ENCODE peak calls at places on chromosomes 4 and X, in five cellular contexts. One of them, this sample, is unnamed.

GRCh38 chr4:182089326-182089725 is 153.9 kb upstream of the TENM3 start:
- DNase-seq in tibial artery: no peak
- DNase-seq in right lobe of liver: no peak
- DNase-seq in AG04449: no peak
- DNase-seq in right atrium auricular region: no peak
- DNase-seq in this sample: no peak

GRCh38 chr4:176034498-176034897 is 31.1 kb upstream of the WDR17 start:
- DNase-seq in AG04449: peak; percentile 5
- DNase-seq in right lobe of liver: no peak
- DNase-seq in right atrium auricular region: no peak
- DNase-seq in tibial artery: no peak
- DNase-seq in this sample: no peak

GRCh38 chr4:142572076-142572475 is 274.0 kb downstream of the INPP4B start:
- DNase-seq in right lobe of liver: no peak
- DNase-seq in right atrium auricular region: no peak
- DNase-seq in tibial artery: no peak
- DNase-seq in AG04449: no peak
- DNase-seq in this sample: no peak

GRCh38 chr4:667545-667925 is 6.5 kb downstream of the ATP5ME start:
- DNase-seq in right atrium auricular region: no peak
- DNase-seq in AG04449: no peak
- DNase-seq in right lobe of liver: no peak
- DNase-seq in tibial artery: no peak
- DNase-seq in this sample: peak; percentile 24

GRCh38 chr4:81213671-81214070 is 1.4 kb downstream of the PRKG2 start:
- DNase-seq in right lobe of liver: no peak
- DNase-seq in tibial artery: no peak
- DNase-seq in right atrium auricular region: no peak
- DNase-seq in AG04449: no peak
- DNase-seq in this sample: no peak

GRCh38 chrX:40099046-40099968 is 1.5 kb upstream of the BCOR start:
- DNase-seq in AG04449: no peak
- DNase-seq in tibial artery: peak; percentile 77
- DNase-seq in right atrium auricular region: no peak
- DNase-seq in right lobe of liver: peak; percentile 68
- DNase-seq in this sample: no peak

GRCh38 chr4:160372390-160372789 is 1269.5 kb downstream of the RAPGEF2 start:
- DNase-seq in tibial artery: no peak
- DNase-seq in right lobe of liver: no peak
- DNase-seq in right atrium auricular region: no peak
- DNase-seq in AG04449: no peak
- DNase-seq in this sample: no peak

GRCh38 chrX:53357799-53358530 is 64.5 kb downstream of the SMC1A start:
- DNase-seq in tibial artery: no peak
- DNase-seq in right lobe of liver: no peak
- DNase-seq in AG04449: no peak
- DNase-seq in right atrium auricular region: no peak
- DNase-seq in this sample: no peak

GRCh38 chrX:40166582-40166981 is 68.8 kb upstream of the BCOR start:
- DNase-seq in AG04449: no peak
- DNase-seq in tibial artery: no peak
- DNase-seq in right lobe of liver: no peak
- DNase-seq in right atrium auricular region: no peak
- DNase-seq in this sample: no peak

GRCh38 chrX:24846551-24847170 is 152.9 kb downstream of the POLA1 start:
- DNase-seq in tibial artery: no peak
- DNase-seq in AG04449: no peak
- DNase-seq in right atrium auricular region: no peak
- DNase-seq in right lobe of liver: no peak
- DNase-seq in this sample: no peak

GRCh38 chr4:138576684-138577083 is 334.5 kb upstream of the SLC7A11 start:
- DNase-seq in right lobe of liver: no peak
- DNase-seq in right atrium auricular region: no peak
- DNase-seq in tibial artery: no peak
- DNase-seq in AG04449: no peak
- DNase-seq in this sample: no peak

GRCh38 chr4:8907596-8908205 is 36.1 kb upstream of the HMX1 start:
- DNase-seq in tibial artery: peak; percentile 41
- DNase-seq in right atrium auricular region: no peak
- DNase-seq in right lobe of liver: peak; percentile 49
- DNase-seq in AG04449: no peak
- DNase-seq in this sample: no peak

GRCh38 chr4:170682511-170682910 is 592.8 kb upstream of the AADAT start:
- DNase-seq in right atrium auricular region: no peak
- DNase-seq in tibial artery: no peak
- DNase-seq in right lobe of liver: no peak
- DNase-seq in AG04449: no peak
- DNase-seq in this sample: no peak

GRCh38 chrX:40096395-40097091 is 1.2 kb downstream of the BCOR start:
- DNase-seq in AG04449: no peak
- DNase-seq in tibial artery: peak; percentile 74
- DNase-seq in right atrium auricular region: no peak
- DNase-seq in right lobe of liver: peak; percentile 68
- DNase-seq in this sample: no peak

GRCh38 chrX:11908371-11908770 is 150.3 kb downstream of the MSL3 start:
- DNase-seq in AG04449: no peak
- DNase-seq in right lobe of liver: no peak
- DNase-seq in right atrium auricular region: no peak
- DNase-seq in tibial artery: no peak
- DNase-seq in this sample: no peak

GRCh38 chrX:107324493-107325310 is 118.3 kb downstream of the DNAAF6 start:
- DNase-seq in tibial artery: no peak
- DNase-seq in right lobe of liver: peak; percentile 56
- DNase-seq in right atrium auricular region: no peak
- DNase-seq in AG04449: no peak
- DNase-seq in this sample: no peak

GRCh38 chr4:147481577-147482109 is 746 bp downstream of the EDNRA start:
- DNase-seq in AG04449: no peak
- DNase-seq in right atrium auricular region: no peak
- DNase-seq in tibial artery: peak; percentile 67
- DNase-seq in right lobe of liver: no peak
- DNase-seq in this sample: no peak

GRCh38 chr4:42396361-42397255 is 680 bp upstream of the SHISA3 start:
- DNase-seq in right lobe of liver: no peak
- DNase-seq in tibial artery: no peak
- DNase-seq in right atrium auricular region: no peak
- DNase-seq in AG04449: no peak
- DNase-seq in this sample: no peak

GRCh38 chrX:11406109-11406755 is 113.0 kb downstream of the AMELX start:
- DNase-seq in right lobe of liver: no peak
- DNase-seq in right atrium auricular region: no peak
- DNase-seq in tibial artery: no peak
- DNase-seq in AG04449: peak; percentile 16
- DNase-seq in this sample: no peak

GRCh38 chr4:53552711-53553110 is 38.6 kb downstream of the LNX1 start:
- DNase-seq in AG04449: no peak
- DNase-seq in right lobe of liver: no peak
- DNase-seq in tibial artery: no peak
- DNase-seq in right atrium auricular region: no peak
- DNase-seq in this sample: no peak

GRCh38 chr4:52822583-52823477 is 39.3 kb upstream of the RASL11B start:
- DNase-seq in tibial artery: no peak
- DNase-seq in right lobe of liver: no peak
- DNase-seq in AG04449: no peak
- DNase-seq in right atrium auricular region: no peak
- DNase-seq in this sample: no peak

GRCh38 chr4:153661215-153661822 is 22.8 kb upstream of the TLR2 start:
- DNase-seq in tibial artery: no peak
- DNase-seq in right lobe of liver: no peak
- DNase-seq in right atrium auricular region: no peak
- DNase-seq in AG04449: no peak
- DNase-seq in this sample: no peak

GRCh38 chr4:88240297-88240714 is 44.1 kb downstream of the PPM1K start:
- DNase-seq in right lobe of liver: peak; percentile 60
- DNase-seq in tibial artery: peak; percentile 73
- DNase-seq in right atrium auricular region: peak; percentile 63
- DNase-seq in AG04449: no peak
- DNase-seq in this sample: peak; percentile 51

GRCh38 chrX:66638591-66639500 is at the start of gene EDA2R:
- DNase-seq in right atrium auricular region: no peak
- DNase-seq in right lobe of liver: no peak
- DNase-seq in AG04449: no peak
- DNase-seq in tibial artery: peak; percentile 64
- DNase-seq in this sample: no peak

GRCh38 chr4:8861576-8862279 is 9.9 kb downstream of the HMX1 start:
- DNase-seq in right lobe of liver: no peak
- DNase-seq in tibial artery: no peak
- DNase-seq in right atrium auricular region: no peak
- DNase-seq in AG04449: no peak
- DNase-seq in this sample: no peak

GRCh38 chr4:5930456-5930855 is 37.6 kb upstream of the CRMP1 start:
- DNase-seq in AG04449: no peak
- DNase-seq in right lobe of liver: no peak
- DNase-seq in tibial artery: no peak
- DNase-seq in right atrium auricular region: no peak
- DNase-seq in this sample: no peak

GRCh38 chr4:25523405-25523804 is 132.2 kb upstream of the SLC34A2 start:
- DNase-seq in AG04449: no peak
- DNase-seq in right atrium auricular region: no peak
- DNase-seq in right lobe of liver: no peak
- DNase-seq in tibial artery: no peak
- DNase-seq in this sample: no peak

GRCh38 chr4:7060346-7061150 is 7.3 kb downstream of the GRPEL1 start:
- DNase-seq in AG04449: no peak
- DNase-seq in tibial artery: peak; percentile 31
- DNase-seq in right atrium auricular region: no peak
- DNase-seq in right lobe of liver: no peak
- DNase-seq in this sample: no peak

GRCh38 chrX:54551801-54552200 is 21.8 kb downstream of the GNL3L start:
- DNase-seq in AG04449: no peak
- DNase-seq in right atrium auricular region: peak; percentile 28
- DNase-seq in tibial artery: no peak
- DNase-seq in right lobe of liver: no peak
- DNase-seq in this sample: no peak

GRCh38 chr4:14856076-14856926 is 146.0 kb upstream of the CPEB2 start:
- DNase-seq in tibial artery: peak; percentile 87
- DNase-seq in AG04449: peak; percentile 95
- DNase-seq in right lobe of liver: no peak
- DNase-seq in right atrium auricular region: peak; percentile 65
- DNase-seq in this sample: peak; percentile 92

GRCh38 chrX:49710744-49711319 is 15.0 kb upstream of the PAGE1 start:
- DNase-seq in tibial artery: no peak
- DNase-seq in AG04449: no peak
- DNase-seq in right lobe of liver: no peak
- DNase-seq in right atrium auricular region: no peak
- DNase-seq in this sample: no peak

GRCh38 chrX:40864972-40865371 is 129.6 kb upstream of the MED14 start:
- DNase-seq in tibial artery: no peak
- DNase-seq in AG04449: peak; percentile 29
- DNase-seq in right lobe of liver: no peak
- DNase-seq in right atrium auricular region: no peak
- DNase-seq in this sample: no peak

GRCh38 chr4:19780871-19781270 is 470.8 kb upstream of the SLIT2 start:
- DNase-seq in right atrium auricular region: no peak
- DNase-seq in AG04449: no peak
- DNase-seq in tibial artery: no peak
- DNase-seq in right lobe of liver: no peak
- DNase-seq in this sample: no peak

GRCh38 chr4:142811034-142811433 is 35.1 kb downstream of the INPP4B start:
- DNase-seq in tibial artery: no peak
- DNase-seq in AG04449: no peak
- DNase-seq in right lobe of liver: no peak
- DNase-seq in right atrium auricular region: no peak
- DNase-seq in this sample: no peak

DNA sequence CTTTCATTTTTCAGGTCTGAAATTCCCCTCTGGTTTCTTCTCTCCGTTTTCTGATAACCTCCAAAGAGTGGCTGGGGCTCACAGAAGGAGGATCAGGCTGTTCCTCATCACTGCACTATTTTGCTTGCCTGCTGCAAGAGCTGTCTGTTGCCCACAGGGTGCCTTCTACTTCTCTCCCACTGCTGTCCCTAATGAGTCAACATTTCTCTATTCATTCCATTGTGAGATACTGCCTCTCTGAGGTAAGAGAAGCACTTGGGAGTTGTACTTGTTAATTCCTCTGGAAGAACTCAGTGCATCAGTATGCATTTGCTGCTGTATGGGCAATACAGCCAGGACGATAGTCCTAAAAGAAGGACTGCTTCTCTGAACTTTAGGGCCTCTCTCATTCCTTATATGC is 34.8 kb downstream of the CT47B1 start:
- DNase-seq in right atrium auricular region: no peak
- DNase-seq in right lobe of liver: no peak
- DNase-seq in AG04449: peak; percentile 54
- DNase-seq in tibial artery: no peak
- DNase-seq in this sample: no peak
- TF ChIP-seq CTCF in right atrium auricular region: no peak
- TF ChIP-seq CTCF in right lobe of liver: no peak
- TF ChIP-seq CTCF in AG04449: no peak
- TF ChIP-seq CTCF in tibial artery: no peak
- TF ChIP-seq CTCF in this sample: no peak

DNA sequence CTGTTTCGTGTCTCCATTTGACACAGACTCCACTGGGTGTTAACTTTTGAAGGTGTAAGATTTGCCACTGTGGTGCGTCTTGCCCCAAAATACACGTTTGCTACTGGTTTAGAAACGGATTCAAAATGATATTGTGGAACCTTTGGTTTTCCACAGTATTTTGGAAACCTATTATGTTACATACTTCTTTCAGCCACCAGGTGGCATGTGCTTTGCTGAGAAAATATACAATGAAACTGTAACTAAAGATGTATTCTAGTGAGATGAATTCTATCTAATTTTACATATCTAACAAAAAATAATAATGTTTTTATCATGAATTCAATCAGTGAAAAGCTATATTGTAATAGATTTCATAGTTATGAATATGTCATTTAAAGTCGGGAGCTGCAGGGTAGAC is 28.4 kb upstream of the SLITRK4 start:
- DNase-seq in right lobe of liver: no peak
- DNase-seq in AG04449: no peak
- DNase-seq in tibial artery: no peak
- DNase-seq in right atrium auricular region: no peak
- DNase-seq in this sample: no peak
- TF ChIP-seq CTCF in right lobe of liver: peak; percentile 66
- TF ChIP-seq CTCF in AG04449: no peak
- TF ChIP-seq CTCF in tibial artery: peak; percentile 32
- TF ChIP-seq CTCF in right atrium auricular region: peak; percentile 14
- TF ChIP-seq CTCF in this sample: peak; percentile 70

GRCh38 chr4:34824515-34824914 is 1419.8 kb downstream of the ARAP2 start:
- DNase-seq in AG04449: no peak
- DNase-seq in tibial artery: no peak
- DNase-seq in right lobe of liver: no peak
- DNase-seq in right atrium auricular region: no peak
- DNase-seq in this sample: no peak
- TF ChIP-seq CTCF in AG04449: no peak
- TF ChIP-seq CTCF in tibial artery: no peak
- TF ChIP-seq CTCF in right lobe of liver: no peak
- TF ChIP-seq CTCF in right atrium auricular region: no peak
- TF ChIP-seq CTCF in this sample: no peak

DNA sequence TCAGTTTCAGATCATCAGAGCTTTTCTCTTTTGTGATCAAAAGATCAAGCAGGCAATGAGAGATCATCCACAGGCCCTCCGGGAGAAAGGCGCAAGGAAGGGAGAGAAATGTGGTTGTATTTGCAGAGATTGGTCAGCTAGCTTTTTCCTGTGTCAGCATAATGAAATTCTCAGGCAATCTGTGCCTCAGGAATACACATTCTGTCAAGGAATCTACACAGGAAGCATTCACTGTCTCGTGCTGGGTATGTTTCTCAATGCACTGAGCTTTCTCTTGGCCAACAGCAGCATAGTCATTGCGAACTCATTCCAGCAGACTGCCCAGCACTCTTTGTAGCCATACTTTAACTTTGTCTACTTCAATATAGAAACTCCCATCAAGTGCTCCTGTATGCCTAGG is 413.7 kb downstream of the PPP3CA start:
- DNase-seq in tibial artery: no peak
- DNase-seq in right atrium auricular region: no peak
- DNase-seq in AG04449: no peak
- DNase-seq in right lobe of liver: no peak
- DNase-seq in this sample: no peak
- TF ChIP-seq CTCF in tibial artery: no peak
- TF ChIP-seq CTCF in right atrium auricular region: no peak
- TF ChIP-seq CTCF in AG04449: no peak
- TF ChIP-seq CTCF in right lobe of liver: no peak
- TF ChIP-seq CTCF in this sample: no peak

This sample was measured in CD14-positive monocyte.